ENCODE peak calls at places on chromosomes 5 and 9, in four cellular contexts. One of them, this sample, is unnamed.

GRCh38 chr9:91451431-91452270 is 28.0 kb upstream of the NFIL3 start:
- DNase-seq in Peyer's patch: no peak
- DNase-seq in cardiac muscle cell: no peak
- DNase-seq in GM23338: no peak
- DNase-seq in this sample: no peak

GRCh38 chr5:58016892-58017291 is 443.0 kb downstream of the PLK2 start:
- DNase-seq in Peyer's patch: no peak
- DNase-seq in cardiac muscle cell: no peak
- DNase-seq in GM23338: no peak
- DNase-seq in this sample: no peak

GRCh38 chr5:115246361-115246991 is 16.2 kb downstream of the PGGT1B start:
- DNase-seq in Peyer's patch: no peak
- DNase-seq in cardiac muscle cell: peak; percentile 50
- DNase-seq in GM23338: peak; percentile 75
- DNase-seq in this sample: no peak

GRCh38 chr9:117214416-117214815 is 200.4 kb downstream of the ASTN2 start:
- DNase-seq in Peyer's patch: no peak
- DNase-seq in cardiac muscle cell: no peak
- DNase-seq in GM23338: no peak
- DNase-seq in this sample: no peak

GRCh38 chr9:78620764-78621163 is 323.8 kb downstream of the PSAT1 start:
- DNase-seq in Peyer's patch: no peak
- DNase-seq in cardiac muscle cell: no peak
- DNase-seq in GM23338: no peak
- DNase-seq in this sample: no peak

GRCh38 chr9:13863112-13863511 is 450.8 kb downstream of the NFIB start:
- DNase-seq in Peyer's patch: no peak
- DNase-seq in cardiac muscle cell: peak; percentile 5
- DNase-seq in GM23338: no peak
- DNase-seq in this sample: no peak

GRCh38 chr5:57736716-57737115 is 254.1 kb upstream of the ACTBL2 start:
- DNase-seq in Peyer's patch: no peak
- DNase-seq in cardiac muscle cell: no peak
- DNase-seq in GM23338: no peak
- DNase-seq in this sample: no peak

GRCh38 chr9:123893831-123894460 is 36.0 kb downstream of the DENND1A start:
- DNase-seq in Peyer's patch: no peak
- DNase-seq in cardiac muscle cell: no peak
- DNase-seq in GM23338: peak; percentile 71
- DNase-seq in this sample: no peak

GRCh38 chr9:18461496-18461895 is 12.5 kb upstream of the ADAMTSL1 start:
- DNase-seq in Peyer's patch: no peak
- DNase-seq in cardiac muscle cell: no peak
- DNase-seq in GM23338: no peak
- DNase-seq in this sample: no peak

GRCh38 chr5:14405267-14405666 is 176.3 kb upstream of the OTULINL start:
- DNase-seq in Peyer's patch: no peak
- DNase-seq in cardiac muscle cell: no peak
- DNase-seq in GM23338: peak; percentile 59
- DNase-seq in this sample: no peak

GRCh38 chr5:132214491-132214890 is 13.2 kb downstream of the P4HA2 start:
- DNase-seq in Peyer's patch: no peak
- DNase-seq in cardiac muscle cell: no peak
- DNase-seq in GM23338: no peak
- DNase-seq in this sample: no peak

GRCh38 chr5:124990723-124991122 is 244.3 kb upstream of the ZNF608 start:
- DNase-seq in Peyer's patch: peak; percentile 68
- DNase-seq in cardiac muscle cell: no peak
- DNase-seq in GM23338: no peak
- DNase-seq in this sample: no peak

GRCh38 chr9:3290231-3290840 is 235.5 kb downstream of the RFX3 start:
- DNase-seq in Peyer's patch: no peak
- DNase-seq in cardiac muscle cell: no peak
- DNase-seq in GM23338: peak; percentile 53
- DNase-seq in this sample: no peak

GRCh38 chr9:72960446-72960845 is 7.6 kb upstream of the ALDH1A1 start:
- DNase-seq in Peyer's patch: no peak
- DNase-seq in cardiac muscle cell: no peak
- DNase-seq in GM23338: no peak
- DNase-seq in this sample: no peak

GRCh38 chr9:137138058-137138697 is 776 bp upstream of the GRIN1 start:
- DNase-seq in Peyer's patch: no peak
- DNase-seq in cardiac muscle cell: no peak
- DNase-seq in GM23338: peak; percentile 88
- DNase-seq in this sample: no peak

GRCh38 chr5:57368010-57368409 is 114.6 kb downstream of the ACTBL2 start:
- DNase-seq in Peyer's patch: no peak
- DNase-seq in cardiac muscle cell: no peak
- DNase-seq in GM23338: no peak
- DNase-seq in this sample: no peak

GRCh38 chr9:87065981-87066380 is 118.7 kb upstream of the GAS1 start:
- DNase-seq in Peyer's patch: no peak
- DNase-seq in cardiac muscle cell: no peak
- DNase-seq in GM23338: no peak
- DNase-seq in this sample: no peak

GRCh38 chr5:68024426-68024825 is 191.1 kb upstream of the PIK3R1 start:
- DNase-seq in Peyer's patch: no peak
- DNase-seq in cardiac muscle cell: no peak
- DNase-seq in GM23338: no peak
- DNase-seq in this sample: no peak

GRCh38 chr5:173849908-173850307 is 38.2 kb upstream of the CPEB4 start:
- DNase-seq in Peyer's patch: no peak
- DNase-seq in cardiac muscle cell: no peak
- DNase-seq in GM23338: no peak
- DNase-seq in this sample: no peak

GRCh38 chr9:100580255-100580654 is 2.4 kb downstream of the CAVIN4 start:
- DNase-seq in Peyer's patch: no peak
- DNase-seq in cardiac muscle cell: no peak
- DNase-seq in GM23338: no peak
- DNase-seq in this sample: no peak

GRCh38 chr9:100579665-100580064 is 1.8 kb downstream of the CAVIN4 start:
- DNase-seq in Peyer's patch: no peak
- DNase-seq in cardiac muscle cell: peak; percentile 35
- DNase-seq in GM23338: no peak
- DNase-seq in this sample: no peak

GRCh38 chr9:100577776-100578448 is at the start of gene CAVIN4:
- DNase-seq in Peyer's patch: no peak
- DNase-seq in cardiac muscle cell: no peak
- DNase-seq in GM23338: no peak
- DNase-seq in this sample: no peak

GRCh38 chr9:100581081-100581480 is 3.2 kb downstream of the CAVIN4 start:
- DNase-seq in Peyer's patch: no peak
- DNase-seq in cardiac muscle cell: no peak
- DNase-seq in GM23338: no peak
- DNase-seq in this sample: no peak

DNA sequence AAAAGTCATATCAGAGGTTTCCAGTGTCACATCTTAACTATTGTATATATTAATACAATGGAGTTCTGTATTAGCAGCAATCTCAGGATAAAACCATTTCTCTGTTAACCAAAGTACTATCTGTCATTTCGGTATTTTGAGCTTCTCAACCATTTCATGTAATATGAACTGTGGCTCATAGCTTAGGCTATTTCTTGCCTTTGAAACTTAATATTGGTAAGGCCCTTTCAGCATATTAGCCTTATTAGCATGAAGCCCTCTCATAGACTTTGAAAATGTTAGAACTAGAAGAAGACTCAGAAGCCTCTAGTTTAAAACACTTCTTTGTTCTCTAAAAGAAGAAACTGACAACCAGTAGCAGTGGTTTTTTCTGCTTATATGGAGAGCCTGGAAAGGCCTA is 731 bp downstream of the CAVIN4 start:
- DNase-seq in Peyer's patch: no peak
- DNase-seq in cardiac muscle cell: no peak
- DNase-seq in GM23338: no peak
- DNase-seq in this sample: no peak
- H3K27ac ChIP-seq in Peyer's patch: no peak overlapping the region
- H3K27ac ChIP-seq in cardiac muscle cell: peak overlapping the region; percentile 73
- H3K27ac ChIP-seq in GM23338: no peak overlapping the region
- H3K27ac ChIP-seq in this sample: no peak overlapping the region

GRCh38 chr9:9892217-9892616 is 720.6 kb downstream of the PTPRD start:
- DNase-seq in Peyer's patch: no peak
- DNase-seq in cardiac muscle cell: no peak
- DNase-seq in GM23338: no peak
- DNase-seq in this sample: no peak
- H3K27ac ChIP-seq in Peyer's patch: no peak overlapping the region
- H3K27ac ChIP-seq in cardiac muscle cell: no peak overlapping the region
- H3K27ac ChIP-seq in GM23338: no peak overlapping the region
- H3K27ac ChIP-seq in this sample: no peak overlapping the region

GRCh38 chr5:149380466-149381121 is 1.5 kb upstream of the IL17B start:
- DNase-seq in Peyer's patch: no peak
- DNase-seq in cardiac muscle cell: peak; percentile 90
- DNase-seq in GM23338: no peak
- DNase-seq in this sample: no peak

GRCh38 chr5:149381261-149381985 is 2.3 kb upstream of the IL17B start:
- DNase-seq in Peyer's patch: no peak
- DNase-seq in cardiac muscle cell: no peak
- DNase-seq in GM23338: no peak
- DNase-seq in this sample: no peak

GRCh38 chr5:149379177-149379761 is at the start of gene IL17B:
- DNase-seq in Peyer's patch: no peak
- DNase-seq in cardiac muscle cell: no peak
- DNase-seq in GM23338: no peak
- DNase-seq in this sample: no peak

GRCh38 chr5:149378241-149378805 is 769 bp downstream of the IL17B start:
- DNase-seq in Peyer's patch: no peak
- DNase-seq in cardiac muscle cell: no peak
- DNase-seq in GM23338: no peak
- DNase-seq in this sample: no peak

GRCh38 chr5:149379807-149380374 is 799 bp upstream of the IL17B start:
- DNase-seq in Peyer's patch: no peak
- DNase-seq in cardiac muscle cell: no peak
- DNase-seq in GM23338: no peak
- DNase-seq in this sample: no peak
- H3K27ac ChIP-seq in Peyer's patch: peak overlapping the region; percentile 5
- H3K27ac ChIP-seq in cardiac muscle cell: peak overlapping the region; percentile 99
- H3K27ac ChIP-seq in GM23338: no peak overlapping the region
- H3K27ac ChIP-seq in this sample: peak overlapping the region; percentile 44

GRCh38 chr5:172506921-172507320 is 52.6 kb upstream of the SH3PXD2B start:
- DNase-seq in Peyer's patch: peak; percentile 2
- DNase-seq in cardiac muscle cell: no peak
- DNase-seq in GM23338: no peak
- DNase-seq in this sample: peak; percentile 24

GRCh38 chr5:172505840-172506638 is 51.7 kb upstream of the SH3PXD2B start:
- DNase-seq in Peyer's patch: peak; percentile 30
- DNase-seq in cardiac muscle cell: no peak
- DNase-seq in GM23338: no peak
- DNase-seq in this sample: peak; percentile 61

GRCh38 chr5:172508471-172509404 is 54.4 kb upstream of the SH3PXD2B start:
- DNase-seq in Peyer's patch: peak; percentile 41
- DNase-seq in cardiac muscle cell: no peak
- DNase-seq in GM23338: no peak
- DNase-seq in this sample: peak; percentile 34

GRCh38 chr5:172511952-172512351 is 57.6 kb upstream of the SH3PXD2B start:
- DNase-seq in Peyer's patch: no peak
- DNase-seq in cardiac muscle cell: no peak
- DNase-seq in GM23338: no peak
- DNase-seq in this sample: no peak

GRCh38 chr5:172509405-172509781 is 55.1 kb upstream of the SH3PXD2B start:
- DNase-seq in Peyer's patch: no peak
- DNase-seq in cardiac muscle cell: no peak
- DNase-seq in GM23338: peak; percentile 15
- DNase-seq in this sample: peak; percentile 59
- H3K27ac ChIP-seq in Peyer's patch: no peak overlapping the region
- H3K27ac ChIP-seq in cardiac muscle cell: no peak overlapping the region
- H3K27ac ChIP-seq in GM23338: no peak overlapping the region
- H3K27ac ChIP-seq in this sample: peak overlapping the region; percentile 20

DNA sequence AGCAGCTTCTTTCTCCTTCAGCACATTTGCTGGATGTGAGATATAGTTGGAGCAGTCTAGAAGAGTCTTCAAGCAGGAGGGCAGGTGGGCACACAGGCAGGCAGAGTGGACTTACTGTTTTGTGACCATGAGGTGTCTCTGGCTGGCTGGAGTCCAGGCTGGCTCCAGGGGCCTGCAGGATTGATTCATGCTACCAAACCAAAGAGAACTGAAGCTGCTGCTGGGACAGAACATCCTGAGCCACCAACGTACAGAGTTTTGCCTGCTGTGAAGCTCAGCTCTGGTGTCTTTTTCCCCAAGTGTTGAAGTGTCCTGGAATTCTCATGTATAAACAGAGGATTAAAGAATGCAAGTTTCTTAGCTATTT is 45.7 kb downstream of the CYSTM1 start:
- DNase-seq in Peyer's patch: no peak
- DNase-seq in cardiac muscle cell: no peak
- DNase-seq in GM23338: no peak
- DNase-seq in this sample: no peak
- H3K27ac ChIP-seq in Peyer's patch: no peak overlapping the region
- H3K27ac ChIP-seq in cardiac muscle cell: no peak overlapping the region
- H3K27ac ChIP-seq in GM23338: no peak overlapping the region
- H3K27ac ChIP-seq in this sample: no peak overlapping the region

GRCh38 chr9:127050581-127050980 is 71.9 kb downstream of the ANGPTL2 start:
- DNase-seq in Peyer's patch: no peak
- DNase-seq in cardiac muscle cell: no peak
- DNase-seq in GM23338: no peak
- DNase-seq in this sample: peak; percentile 47

GRCh38 chr9:127053908-127054307 is 68.5 kb downstream of the ANGPTL2 start:
- DNase-seq in Peyer's patch: no peak
- DNase-seq in cardiac muscle cell: no peak
- DNase-seq in GM23338: no peak
- DNase-seq in this sample: no peak

GRCh38 chr9:127055745-127056402 is 66.6 kb downstream of the ANGPTL2 start:
- DNase-seq in Peyer's patch: no peak
- DNase-seq in cardiac muscle cell: no peak
- DNase-seq in GM23338: no peak
- DNase-seq in this sample: no peak

GRCh38 chr9:127051881-127052595 is 70.4 kb downstream of the ANGPTL2 start:
- DNase-seq in Peyer's patch: no peak
- DNase-seq in cardiac muscle cell: no peak
- DNase-seq in GM23338: no peak
- DNase-seq in this sample: peak; percentile 25

GRCh38 chr9:127053057-127053821 is 69.2 kb downstream of the ANGPTL2 start:
- DNase-seq in Peyer's patch: no peak
- DNase-seq in cardiac muscle cell: no peak
- DNase-seq in GM23338: no peak
- DNase-seq in this sample: peak; percentile 47
- H3K27ac ChIP-seq in Peyer's patch: peak overlapping the region; percentile 20
- H3K27ac ChIP-seq in cardiac muscle cell: peak overlapping the region; percentile 9
- H3K27ac ChIP-seq in GM23338: no peak overlapping the region
- H3K27ac ChIP-seq in this sample: peak overlapping the region; percentile 31